ENCODE peak calls at places on chromosomes 5 and 9, in ten cellular contexts. One of them, this sample, is unnamed.

GRCh38 chr5:11962122-11962521 is 57.9 kb upstream of the CTNND2 start:
- DNase-seq in GM23338: no peak
- DNase-seq in NCI-H460: no peak
- DNase-seq in heart right ventricle: no peak
- DNase-seq in activated naive CD4-positive, alpha-beta T cell treated with Interleukin-2 at 50 U/mL for 16 hours: no peak
- DNase-seq in NCI-H2107: no peak
- DNase-seq in Daoy: no peak
- DNase-seq in RCC 7860: no peak
- DNase-seq in bronchial epithelial cell: no peak
- DNase-seq in HT-29: no peak
- DNase-seq in this sample: no peak

GRCh38 chr9:116002624-116003023 is 151.0 kb upstream of the PAPPA start:
- DNase-seq in GM23338: no peak
- DNase-seq in NCI-H460: no peak
- DNase-seq in heart right ventricle: no peak
- DNase-seq in activated naive CD4-positive, alpha-beta T cell treated with Interleukin-2 at 50 U/mL for 16 hours: no peak
- DNase-seq in NCI-H2107: no peak
- DNase-seq in Daoy: peak
- DNase-seq in RCC 7860: peak
- DNase-seq in bronchial epithelial cell: peak
- DNase-seq in HT-29: peak
- DNase-seq in this sample: no peak

GRCh38 chr9:80440724-80441123 is 869.0 kb downstream of the TLE4 start:
- DNase-seq in GM23338: peak
- DNase-seq in NCI-H460: no peak
- DNase-seq in heart right ventricle: no peak
- DNase-seq in activated naive CD4-positive, alpha-beta T cell treated with Interleukin-2 at 50 U/mL for 16 hours: no peak
- DNase-seq in NCI-H2107: no peak
- DNase-seq in Daoy: no peak
- DNase-seq in RCC 7860: no peak
- DNase-seq in bronchial epithelial cell: no peak
- DNase-seq in HT-29: no peak
- DNase-seq in this sample: no peak

GRCh38 chr9:86126998-86127972 is 27.9 kb upstream of the GOLM1 start:
- DNase-seq in GM23338: peak
- DNase-seq in NCI-H460: peak
- DNase-seq in heart right ventricle: peak
- DNase-seq in activated naive CD4-positive, alpha-beta T cell treated with Interleukin-2 at 50 U/mL for 16 hours: no peak
- DNase-seq in NCI-H2107: peak
- DNase-seq in Daoy: peak
- DNase-seq in RCC 7860: peak
- DNase-seq in bronchial epithelial cell: peak
- DNase-seq in HT-29: peak
- DNase-seq in this sample: peak

GRCh38 chr5:151150484-151151262 is 6.9 kb downstream of the ANXA6 start:
- DNase-seq in GM23338: no peak
- DNase-seq in NCI-H460: no peak
- DNase-seq in heart right ventricle: peak
- DNase-seq in activated naive CD4-positive, alpha-beta T cell treated with Interleukin-2 at 50 U/mL for 16 hours: peak
- DNase-seq in NCI-H2107: no peak
- DNase-seq in Daoy: no peak
- DNase-seq in RCC 7860: no peak
- DNase-seq in bronchial epithelial cell: no peak
- DNase-seq in HT-29: no peak
- DNase-seq in this sample: peak

GRCh38 chr5:9468070-9468388 is 77.8 kb downstream of the SEMA5A start:
- DNase-seq in GM23338: no peak
- DNase-seq in NCI-H460: no peak
- DNase-seq in heart right ventricle: no peak
- DNase-seq in activated naive CD4-positive, alpha-beta T cell treated with Interleukin-2 at 50 U/mL for 16 hours: no peak
- DNase-seq in NCI-H2107: no peak
- DNase-seq in Daoy: peak
- DNase-seq in RCC 7860: peak
- DNase-seq in bronchial epithelial cell: peak
- DNase-seq in HT-29: no peak
- DNase-seq in this sample: no peak

GRCh38 chr5:7866194-7866593 is 2.6 kb downstream of the FASTKD3 start:
- DNase-seq in GM23338: no peak
- DNase-seq in NCI-H460: no peak
- DNase-seq in heart right ventricle: no peak
- DNase-seq in activated naive CD4-positive, alpha-beta T cell treated with Interleukin-2 at 50 U/mL for 16 hours: no peak
- DNase-seq in NCI-H2107: no peak
- DNase-seq in Daoy: no peak
- DNase-seq in RCC 7860: no peak
- DNase-seq in bronchial epithelial cell: no peak
- DNase-seq in HT-29: no peak
- DNase-seq in this sample: no peak

GRCh38 chr9:70283848-70284247 is 25.1 kb downstream of the SMC5 start:
- DNase-seq in GM23338: no peak
- DNase-seq in NCI-H460: no peak
- DNase-seq in heart right ventricle: no peak
- DNase-seq in activated naive CD4-positive, alpha-beta T cell treated with Interleukin-2 at 50 U/mL for 16 hours: no peak
- DNase-seq in NCI-H2107: no peak
- DNase-seq in Daoy: no peak
- DNase-seq in RCC 7860: no peak
- DNase-seq in bronchial epithelial cell: no peak
- DNase-seq in HT-29: no peak
- DNase-seq in this sample: no peak

This sample was measured in small intestine.